ENCODE peak calls at places on chromosomes 4 and X, in eight cellular contexts. Q is tibial artery; D is Caco-2; E is left ventricle myocardium inferior; Y is CD8-positive, alpha-beta T cell; L is lower lobe of right lung; X is right atrium auricular region; J is uterus. H is an unnamed sample.

GRCh38 chr4:83093060-83093640 is 21.4 kb downstream of the PLAC8 start:
- DNase-seq in Q (no peak), D (no peak), E (no peak), Y (no peak), L (no peak), X (no peak), J (no peak), H (no peak)

GRCh38 chrX:151754042-151754419 is 19.5 kb downstream of the CNGA2 start:
- DNase-seq in Q (no peak), D (no peak), E (no peak), Y (no peak), L (no peak), X (peak; percentile 47), J (peak; percentile 22), H (peak; percentile 70)

GRCh38 chr4:83440899-83441298 is 14.7 kb downstream of the HELQ start:
- DNase-seq in Q (no peak), D (no peak), E (no peak), Y (no peak), L (no peak), X (no peak), J (no peak), H (no peak)

GRCh38 chr4:142512161-142512560 is 333.9 kb downstream of the INPP4B start:
- DNase-seq in Q (no peak), D (no peak), E (no peak), Y (no peak), L (no peak), X (no peak), J (no peak), H (no peak)

GRCh38 chr4:172826866-172827265 is 341.7 kb upstream of the GALNT7 start:
- DNase-seq in Q (no peak), D (no peak), E (no peak), Y (no peak), L (no peak), X (no peak), J (no peak), H (no peak)

GRCh38 chr4:182876427-182876826 is 40.8 kb downstream of the DCTD start:
- DNase-seq in Q (peak; percentile 23), D (no peak), E (no peak), Y (no peak), L (no peak), X (no peak), J (no peak), H (no peak)

GRCh38 chr4:165301833-165302232 is 25.6 kb upstream of the MSMO1 start:
- DNase-seq in Q (no peak), D (no peak), E (no peak), Y (no peak), L (no peak), X (no peak), J (no peak), H (no peak)

GRCh38 chr4:8916251-8916913 is 44.7 kb upstream of the HMX1 start:
- DNase-seq in Q (peak; percentile 40), D (peak; percentile 29), E (no peak), Y (peak; percentile 27), L (no peak), X (peak; percentile 32), J (no peak), H (no peak)

GRCh38 chr4:144574004-144574403 is 72.0 kb upstream of the HHIP start:
- DNase-seq in Q (no peak), D (no peak), E (no peak), Y (no peak), L (no peak), X (no peak), J (no peak), H (no peak)

GRCh38 chrX:13201605-13202219 is 118.1 kb downstream of the ATXN3L start:
- DNase-seq in Q (no peak), D (no peak), E (no peak), Y (no peak), L (no peak), X (no peak), J (no peak), H (no peak)

GRCh38 chr4:5887361-5888221 is 5.3 kb downstream of the CRMP1 start:
- DNase-seq in Q (no peak), D (no peak), E (no peak), Y (no peak), L (no peak), X (no peak), J (no peak), H (no peak)

GRCh38 chr4:139838811-139839210 is 173.2 kb downstream of the MGST2 start:
- DNase-seq in Q (no peak), D (no peak), E (no peak), Y (no peak), L (no peak), X (no peak), J (no peak), H (no peak)

GRCh38 chr4:129358571-129358970 is 262.6 kb downstream of the C4orf33 start:
- DNase-seq in Q (no peak), D (no peak), E (no peak), Y (no peak), L (no peak), X (no peak), J (no peak), H (no peak)

GRCh38 chr4:120939693-120940092 is 17.2 kb upstream of the PRDM5 start:
- DNase-seq in Q (no peak), D (no peak), E (no peak), Y (no peak), L (no peak), X (no peak), J (no peak), H (no peak)

GRCh38 chr4:145180298-145181090 is at the start of gene OTUD4:
- DNase-seq in Q (peak; percentile 97), D (peak; percentile 94), E (peak; percentile 96), Y (peak; percentile 96), L (peak; percentile 98), X (peak; percentile 95), J (peak; percentile 95), H (peak; percentile 92)

GRCh38 chrX:44343412-44343942 is at the start of gene EFHC2:
- DNase-seq in Q (peak; percentile 65), D (no peak), E (peak; percentile 29), Y (peak; percentile 67), L (peak; percentile 54), X (no peak), J (peak; percentile 58), H (no peak)

GRCh38 chrX:137286423-137286822 is 252.6 kb upstream of the GPR101 start:
- DNase-seq in Q (no peak), D (no peak), E (no peak), Y (no peak), L (no peak), X (no peak), J (no peak), H (no peak)

GRCh38 chrX:119486745-119487144 is 18.5 kb downstream of the SLC25A5 start:
- DNase-seq in Q (no peak), D (no peak), E (no peak), Y (no peak), L (no peak), X (no peak), J (no peak), H (no peak)

GRCh38 chr4:47145630-47146029 is 114.3 kb downstream of the GABRB1 start:
- DNase-seq in Q (no peak), D (no peak), E (no peak), Y (no peak), L (no peak), X (no peak), J (no peak), H (no peak)

DNA sequence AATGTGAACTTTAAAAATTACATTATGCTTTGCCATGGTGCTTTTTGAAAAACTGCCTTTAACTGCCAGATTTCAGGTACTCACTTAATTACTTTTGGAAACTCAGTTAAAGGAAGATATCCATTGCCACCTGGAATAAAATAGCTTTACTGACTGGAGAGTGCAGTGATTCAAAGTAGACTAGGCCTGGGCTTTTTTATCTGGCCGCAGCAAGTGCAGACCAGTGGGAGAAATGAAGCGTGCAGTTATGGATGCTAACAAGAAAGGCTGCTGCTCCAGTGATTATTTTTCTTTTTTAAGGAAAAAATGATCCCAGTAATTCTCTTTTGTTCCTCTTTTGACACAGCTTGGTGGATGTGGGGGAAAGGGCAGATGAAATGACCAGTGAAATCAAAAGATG is 1.3 kb downstream of the SCARB2 start:
- DNase-seq in Q (no peak), D (no peak), E (no peak), Y (no peak), L (no peak), X (no peak), J (no peak), H (no peak)
- H3K4me1 ChIP-seq in Q (peaks cover 69% of the 10 kb centered on the region), D (peaks cover 61% of the 10 kb centered on the region), E (peaks cover 89% of the 10 kb centered on the region), Y (peaks cover 29% of the 10 kb centered on the region), L (peaks cover 88% of the 10 kb centered on the region), X (no peaks in the 10 kb centered on the region), J (peaks cover 11% of the 10 kb centered on the region), H (peaks cover 38% of the 10 kb centered on the region)

GRCh38 chr4:40190465-40190864 is 6.4 kb upstream of the RHOH start:
- DNase-seq in Q (no peak), D (no peak), E (no peak), Y (no peak), L (no peak), X (no peak), J (no peak), H (no peak)
- TF ChIP-seq CTCF in Q (no peak), D (no peak), E (no peak), Y (no peak), L (no peak), X (no peak), J (no peak), H (no peak)

GRCh38 chr4:1248262-1249147 is at the start of gene CTBP1:
- DNase-seq in Q (peak; percentile 88), D (peak; percentile 60), E (peak; percentile 79), Y (peak; percentile 94), L (peak; percentile 85), X (peak; percentile 72), J (peak; percentile 84), H (peak; percentile 70)
- H3K4me1 ChIP-seq in Q (peaks cover 56% of the 10 kb centered on the region), D (peaks cover 16% of the 10 kb centered on the region), E (peaks cover 77% of the 10 kb centered on the region), Y (peaks cover 72% of the 10 kb centered on the region), L (peaks cover 67% of the 10 kb centered on the region), X (no peaks in the 10 kb centered on the region), J (peaks cover 8% of the 10 kb centered on the region), H (peaks cover 16% of the 10 kb centered on the region)

GRCh38 chr4:103936653-103937145 is 216.9 kb upstream of the TACR3 start:
- DNase-seq in Q (no peak), D (no peak), E (no peak), Y (no peak), L (no peak), X (no peak), J (no peak), H (no peak)

GRCh38 chr4:103928370-103928769 is 208.6 kb upstream of the TACR3 start:
- DNase-seq in Q (no peak), D (no peak), E (no peak), Y (no peak), L (no peak), X (no peak), J (no peak), H (no peak)

GRCh38 chr4:103938488-103938887 is 218.7 kb upstream of the TACR3 start:
- DNase-seq in Q (no peak), D (no peak), E (no peak), Y (no peak), L (no peak), X (no peak), J (no peak), H (no peak)

DNA sequence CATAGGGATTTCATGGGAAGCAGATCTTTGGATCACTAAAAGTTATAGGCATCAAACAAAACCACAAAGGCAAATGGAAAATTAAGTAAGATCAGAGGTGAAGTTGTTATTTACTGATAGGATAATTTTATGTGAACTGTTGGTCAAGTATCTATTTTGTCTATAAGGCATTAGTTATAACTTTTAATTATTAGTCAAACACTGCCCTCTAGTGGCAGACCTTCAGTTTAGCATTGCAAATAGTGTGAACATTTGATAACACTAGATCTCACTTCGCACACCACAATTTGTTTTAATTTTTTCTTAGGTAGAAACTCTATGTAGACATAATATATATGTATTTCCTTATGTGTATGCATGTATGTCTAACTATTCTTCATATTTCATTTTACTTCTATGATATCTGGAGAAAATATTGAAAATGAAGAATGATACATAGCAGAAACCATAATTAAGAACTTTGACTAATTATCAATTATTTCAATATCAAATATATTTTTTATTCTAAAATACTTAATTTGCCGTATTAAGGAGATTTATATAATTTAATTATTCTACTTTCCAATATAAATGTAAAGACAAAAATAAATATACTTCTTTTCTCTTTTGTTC is 214.5 kb upstream of the TACR3 start:
- DNase-seq in Q (no peak), D (no peak), E (no peak), Y (no peak), L (no peak), X (no peak), J (no peak), H (no peak)
- TF ChIP-seq CTCF in Q (peak; percentile 30), D (peak; percentile 66), E (peak; percentile 76), Y (peak; percentile 65), L (peak; percentile 77), X (peak; percentile 56), J (peak; percentile 48), H (peak; percentile 79)

H was measured in RWPE2.